ENCODE peak calls at places on chromosomes 2 and 18, in eight cellular contexts. T is iris pigment epithelial cell; D is CMK; N is GM13977; Q is right lobe of liver; I is foreskin fibroblast; G is endodermal cell; C is stimulated activated CD4-positive, alpha-beta T cell treated with anti-CD3 and anti-CD28 coated beads, Interleukin-2, amount 100 ng/mL, for 48 hours. O is an unnamed sample.

GRCh38 chr2:172095146-172095904 is 7.4 kb downstream of the DLX2 start:
- DNase-seq in Q (no peak), G (peak), C (no peak), D (no peak), I (peak), N (peak), T (peak), O (peak)

GRCh38 chr2:138029238-138029637 is 65.0 kb downstream of the HNMT start:
- DNase-seq in C (no peak), D (no peak), N (no peak), T (peak), G (no peak), Q (no peak), I (peak), O (no peak)

GRCh38 chr2:207334631-207335371 is 169.1 kb upstream of the KLF7 start:
- DNase-seq in I (peak), C (peak), Q (peak), G (peak), N (no peak), D (no peak), T (peak), O (peak)

GRCh38 chr2:223811757-223812156 is 25.6 kb downstream of the AP1S3 start:
- DNase-seq in Q (no peak), N (no peak), I (no peak), G (no peak), C (no peak), T (no peak), D (no peak), O (no peak)

GRCh38 chr18:51082571-51083264 is 52.7 kb downstream of the SMAD4 start:
- DNase-seq in D (no peak), T (peak), Q (no peak), C (no peak), I (no peak), N (peak), G (no peak), O (no peak)

GRCh38 chr2:115160523-115161521 is 718.4 kb downstream of the DPP10 start:
- DNase-seq in I (no peak), G (peak), D (peak), C (no peak), Q (no peak), N (peak), T (no peak), O (no peak)

GRCh38 chr2:46363535-46364170 is 66.4 kb downstream of the EPAS1 start:
- DNase-seq in I (peak), G (no peak), T (peak), Q (no peak), N (no peak), C (no peak), D (no peak), O (peak)

GRCh38 chr2:39623916-39624315 is 41.8 kb upstream of the TMEM178A start:
- DNase-seq in D (no peak), T (no peak), Q (no peak), C (no peak), I (no peak), G (no peak), N (no peak), O (no peak)

GRCh38 chr2:238914648-238915015 is 66.7 kb downstream of the TWIST2 start:
- DNase-seq in C (no peak), I (peak), D (no peak), Q (no peak), N (no peak), G (no peak), T (peak), O (peak)

GRCh38 chr2:127566576-127566975 is 31.1 kb downstream of the MYO7B start:
- DNase-seq in C (no peak), D (no peak), T (no peak), N (no peak), G (peak), I (no peak), Q (no peak), O (no peak)

GRCh38 chr2:100767224-100767653 is 52.7 kb upstream of the NPAS2 start:
- DNase-seq in G (no peak), N (no peak), C (no peak), D (no peak), Q (no peak), T (no peak), I (peak), O (peak)

GRCh38 chr2:215702116-215702905 is 266.4 kb upstream of the FN1 start:
- DNase-seq in D (no peak), T (no peak), I (no peak), C (no peak), G (no peak), N (no peak), Q (no peak), O (no peak)